ENCODE peak calls at places on chromosomes 11 and 22, in five cellular contexts. J is hepatocyte; S is CD4-positive, CD25-positive, alpha-beta regulatory T cell; H is kidney; G is H4. D is an unnamed sample.

GRCh38 chr22:45318558-45319318 is 9.0 kb downstream of the FAM118A start:
- DNase-seq in J (no peak), S (peak), H (no peak), G (peak), D (no peak)

GRCh38 chr11:38300570-38300969 is 1702.5 kb upstream of the RAG2 start:
- DNase-seq in J (no peak), S (no peak), H (no peak), G (no peak), D (no peak)

GRCh38 chr22:29316429-29316828 is 932 bp upstream of the RASL10A start:
- DNase-seq in J (no peak), S (no peak), H (peak), G (no peak), D (no peak)

GRCh38 chr11:134584001-134584561 is 172.0 kb upstream of the B3GAT1 start:
- DNase-seq in J (no peak), S (no peak), H (no peak), G (no peak), D (no peak)

GRCh38 chr22:39494471-39495120 is 7.5 kb upstream of the MIEF1 start:
- DNase-seq in J (no peak), S (no peak), H (peak), G (no peak), D (no peak)

GRCh38 chr11:130197386-130198035 is 37.9 kb downstream of the ST14 start:
- DNase-seq in J (no peak), S (no peak), H (no peak), G (peak), D (no peak)

GRCh38 chr22:46262449-46263207 is 515 bp downstream of the PKDREJ start:
- DNase-seq in J (peak), S (no peak), H (peak), G (no peak), D (no peak)

GRCh38 chr11:117794144-117794543 is 2.9 kb downstream of the DSCAML1 start:
- DNase-seq in J (no peak), S (no peak), H (peak), G (no peak), D (no peak)

GRCh38 chr11:94767701-94768601 is at the start of gene AMOTL1:
- DNase-seq in J (peak), S (no peak), H (peak), G (peak), D (no peak)

GRCh38 chr11:68643576-68643975 is 40.8 kb upstream of the GAL start:
- DNase-seq in J (peak), S (no peak), H (no peak), G (no peak), D (no peak)

GRCh38 chr11:4072668-4073285 is 21.8 kb upstream of the RRM1 start:
- DNase-seq in J (peak), S (peak), H (no peak), G (peak), D (peak)

GRCh38 chr11:33403344-33403743 is 146.2 kb downstream of the HIPK3 start:
- DNase-seq in J (no peak), S (no peak), H (no peak), G (no peak), D (no peak)

GRCh38 chr11:132960273-132960672 is 572.0 kb downstream of the OPCML start:
- DNase-seq in J (no peak), S (no peak), H (no peak), G (no peak), D (no peak)

GRCh38 chr11:66542362-66542761 is 3.5 kb downstream of the ZDHHC24 start:
- DNase-seq in J (no peak), S (no peak), H (no peak), G (no peak), D (no peak)

GRCh38 chr11:70503878-70504240 is 105.5 kb downstream of the CTTN start:
- DNase-seq in J (peak), S (no peak), H (peak), G (no peak), D (no peak)